ENCODE peak calls at places on chromosomes 5 and 9, in four cellular contexts. O is GM13977, D is myocyte, L is NCI-H1092 treated with DMSO at 0.1 percent for 48 hours. P is an unnamed sample.
A peak's percentile ranks its signal among the peaks of the same experiment; 100 is the strongest.

GRCh38 chr9:124820606-124821246 is 32.5 kb upstream of the WDR38 start:
- DNase-seq in O (no peak), D (peak; percentile 83), L (no peak), P (no peak)

GRCh38 chr9:127838375-127839078 is 15.9 kb downstream of the ENG start:
- DNase-seq in O (no peak), D (peak; percentile 96), L (no peak), P (peak; percentile 94)

GRCh38 chr9:2919347-2919746 is 75.5 kb upstream of the PUM3 start:
- DNase-seq in O (no peak), D (peak; percentile 50), L (no peak), P (peak; percentile 59)

GRCh38 chr5:89967806-89968444 is 441.6 kb downstream of the CETN3 start:
- DNase-seq in O (no peak), D (peak; percentile 22), L (no peak), P (no peak)

GRCh38 chr9:106862946-106863740 is at the start of gene ZNF462:
- DNase-seq in O (peak; percentile 12), D (peak; percentile 90), L (peak; percentile 80), P (peak; percentile 39)

GRCh38 chr9:6538666-6539071 is 106.9 kb downstream of the GLDC start:
- DNase-seq in O (no peak), D (no peak), L (no peak), P (no peak)

GRCh38 chr9:124844291-124844690 is 9.0 kb upstream of the WDR38 start:
- DNase-seq in O (no peak), D (no peak), L (no peak), P (no peak)

GRCh38 chr5:92641031-92641962 is 939.7 kb downstream of the NR2F1-AS1 start:
- DNase-seq in O (no peak), D (peak; percentile 67), L (peak; percentile 90), P (peak; percentile 35)

GRCh38 chr9:137286980-137287383 is 9.5 kb downstream of the TOR4A start:
- DNase-seq in O (peak; percentile 81), D (peak; percentile 58), L (peak; percentile 30), P (no peak)

GRCh38 chr5:1737790-1738405 is 61.7 kb downstream of the MRPL36 start:
- DNase-seq in O (peak; percentile 80), D (peak; percentile 7), L (no peak), P (no peak)

GRCh38 chr9:134636142-134636507 is 5.5 kb upstream of the COL5A1 start:
- DNase-seq in O (no peak), D (no peak), L (no peak), P (no peak)

GRCh38 chr5:67659288-67659687 is 462.7 kb upstream of the CD180 start:
- DNase-seq in O (no peak), D (no peak), L (peak; percentile 1), P (no peak)

GRCh38 chr5:142532416-142533176 is 153.3 kb downstream of the FGF1 start:
- DNase-seq in O (no peak), D (no peak), L (no peak), P (no peak)

GRCh38 chr9:127397722-127398647 is 1.0 kb downstream of the SLC2A8 start:
- DNase-seq in O (peak; percentile 44), D (peak; percentile 70), L (peak; percentile 29), P (no peak)

GRCh38 chr5:36494756-36495637 is 111.4 kb upstream of the SLC1A3 start:
- DNase-seq in O (no peak), D (no peak), L (no peak), P (no peak)

GRCh38 chr9:99375481-99375880 is 153.4 kb downstream of the SEC61B start:
- DNase-seq in O (no peak), D (no peak), L (no peak), P (no peak)

GRCh38 chr5:125446986-125447385 is 700.5 kb upstream of the ZNF608 start:
- DNase-seq in O (no peak), D (no peak), L (no peak), P (no peak)

GRCh38 chr9:4788703-4789102 is 4.0 kb upstream of the RCL1 start:
- DNase-seq in O (no peak), D (no peak), L (no peak), P (no peak)

GRCh38 chr5:2841208-2841607 is 89.7 kb upstream of the IRX2 start:
- DNase-seq in O (no peak), D (no peak), L (no peak), P (no peak)

GRCh38 chr5:172616730-172617129 is 24.3 kb upstream of the NEURL1B start:
- DNase-seq in O (no peak), D (no peak), L (no peak), P (no peak)

GRCh38 chr9:136742640-136743391 is at the start of gene LCN10:
- DNase-seq in O (no peak), D (peak; percentile 37), L (peak; percentile 23), P (no peak)

GRCh38 chr5:147782053-147783028 is at the start of gene JAKMIP2:
- DNase-seq in O (peak; percentile 37), D (peak; percentile 33), L (peak; percentile 96), P (no peak)

GRCh38 chr5:146409081-146409671 is 38.0 kb upstream of the TCERG1 start:
- DNase-seq in O (no peak), D (peak; percentile 68), L (no peak), P (no peak)

GRCh38 chr5:73183491-73183891 is 10.5 kb downstream of the TMEM174 start:
- DNase-seq in O (no peak), D (no peak), L (no peak), P (no peak)

GRCh38 chr9:132451276-132451675 is 41.3 kb downstream of the CFAP77 start:
- DNase-seq in O (no peak), D (no peak), L (no peak), P (no peak)

GRCh38 chr9:91047529-91047928 is 245.9 kb downstream of the SYK start:
- DNase-seq in O (no peak), D (no peak), L (no peak), P (no peak)

GRCh38 chr5:75335486-75335885 is 1.5 kb upstream of the HMGCR start:
- DNase-seq in O (no peak), D (no peak), L (no peak), P (no peak)

GRCh38 chr5:62093981-62094380 is 212.0 kb upstream of the KIF2A start:
- DNase-seq in O (no peak), D (peak; percentile 46), L (peak; percentile 82), P (no peak)